ENCODE peak calls at places on chromosomes 6 and 20, in seven cellular contexts. P is AG04450, S is psoas muscle, U is right atrium auricular region, C is cardiac fibroblast, R is ovary, L is IMR-90. T is an unnamed sample.

GRCh38 chr6:53236241-53236640 is 87.6 kb upstream of the GCM1 start:
- DNase-seq in R (no peak), C (no peak), S (no peak), P (no peak), U (no peak), L (no peak), T (no peak)

GRCh38 chr6:33696538-33697518 is 14.7 kb downstream of the UQCC2 start:
- DNase-seq in L (peak), C (peak), S (peak), U (peak), R (peak), P (peak), T (no peak)

GRCh38 chr6:125791151-125791819 is 525 bp downstream of the NCOA7 start:
- DNase-seq in U (peak), S (no peak), P (no peak), L (peak), C (peak), R (no peak), T (peak)

GRCh38 chr6:164359036-164359435 is 944.5 kb downstream of the QKI start:
- DNase-seq in S (no peak), L (no peak), R (no peak), U (no peak), P (no peak), C (no peak), T (no peak)

GRCh38 chr6:156612361-156612760 is 164.8 kb upstream of the ARID1B start:
- DNase-seq in R (no peak), C (no peak), L (no peak), S (no peak), P (no peak), U (no peak), T (no peak)

GRCh38 chr6:15824851-15825250 is 162.0 kb upstream of the DTNBP1 start:
- DNase-seq in C (no peak), U (no peak), L (no peak), R (no peak), P (no peak), S (no peak), T (no peak)

GRCh38 chr6:157608221-157609075 is 214.6 kb upstream of the SNX9 start:
- DNase-seq in U (no peak), C (no peak), R (no peak), P (no peak), L (no peak), S (no peak), T (no peak)

GRCh38 chr6:33297956-33298772 is 578 bp downstream of the RGL2 start:
- DNase-seq in L (peak), P (no peak), U (peak), R (peak), S (peak), C (peak), T (peak)

GRCh38 chr6:89221971-89222887 is 5.1 kb upstream of the GABRR1 start:
- DNase-seq in S (no peak), R (no peak), U (no peak), P (no peak), L (no peak), C (no peak), T (no peak)

GRCh38 chr20:61477366-61477966 is 225.4 kb downstream of the CDH4 start:
- DNase-seq in P (no peak), C (no peak), L (no peak), R (no peak), U (no peak), S (no peak), T (no peak)

GRCh38 chr20:53925651-53926401 is 144.6 kb downstream of the BCAS1 start:
- DNase-seq in P (no peak), S (no peak), U (peak), L (no peak), C (no peak), R (no peak), T (no peak)
- H3K4me3 ChIP-seq in P (no peak), S (no peak), U (no peak), L (no peak), C (no peak), R (no peak), T (no peak)

GRCh38 chr20:19348582-19348981 is 136.1 kb downstream of the SLC24A3 start:
- DNase-seq in S (no peak), R (no peak), L (no peak), C (no peak), P (no peak), U (no peak), T (no peak)

GRCh38 chr20:19347943-19348456 is 135.6 kb downstream of the SLC24A3 start:
- DNase-seq in P (no peak), C (no peak), S (no peak), R (no peak), U (no peak), L (no peak), T (no peak)

GRCh38 chr20:19354950-19355349 is 142.5 kb downstream of the SLC24A3 start:
- DNase-seq in C (no peak), L (no peak), U (no peak), S (no peak), R (no peak), P (no peak), T (no peak)

GRCh38 chr20:19349879-19350278 is 137.4 kb downstream of the SLC24A3 start:
- DNase-seq in R (no peak), P (no peak), U (no peak), L (no peak), S (no peak), C (no peak), T (no peak)

GRCh38 chr20:19351542-19351941 is 139.1 kb downstream of the SLC24A3 start:
- DNase-seq in P (no peak), R (no peak), C (no peak), U (no peak), L (no peak), S (no peak), T (no peak)
- TF ChIP-seq CTCF in P (no peak), R (no peak), C (no peak), U (no peak), L (no peak), S (no peak), T (no peak)

DNA sequence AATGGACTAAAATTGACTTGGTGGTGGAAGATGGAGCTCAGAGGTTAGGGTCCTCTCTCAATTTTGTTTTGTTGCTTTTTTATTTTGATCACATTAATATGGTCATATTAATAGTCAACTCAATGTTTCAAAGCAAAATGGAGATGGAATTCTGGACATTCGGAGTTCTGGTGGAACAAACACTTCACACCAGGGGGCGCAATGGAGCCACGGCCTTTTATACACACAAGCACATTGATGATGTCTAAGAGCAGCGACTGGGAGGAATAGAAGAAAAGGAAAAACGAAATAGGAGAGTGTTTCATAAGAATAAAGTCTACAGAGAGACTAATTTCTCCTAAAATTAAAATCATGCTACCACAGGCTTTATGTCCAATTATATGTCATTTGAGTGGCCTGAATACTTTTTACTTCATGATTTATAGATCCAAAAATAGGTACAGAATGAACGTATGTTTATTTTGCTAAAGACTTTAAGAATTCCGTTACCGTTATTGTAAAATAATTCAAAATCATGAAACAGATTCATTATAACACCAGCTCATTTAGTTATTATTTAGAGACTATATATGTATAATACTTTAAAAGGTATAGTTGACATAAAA is 197.6 kb upstream of the SASH1 start:
- DNase-seq in P (peak), S (peak), C (peak), L (peak), R (peak), U (peak), T (no peak)
- H3K4me3 ChIP-seq in P (no peak), S (peak), C (no peak), L (no peak), R (no peak), U (no peak), T (peak)

GRCh38 chr20:52031574-52032303 is 159.8 kb downstream of the ZFP64 start:
- DNase-seq in R (peak), P (peak), C (peak), S (no peak), L (peak), U (no peak), T (no peak)

GRCh38 chr20:52033313-52033712 is 158.3 kb downstream of the ZFP64 start:
- DNase-seq in U (no peak), S (no peak), L (peak), P (no peak), R (no peak), C (no peak), T (no peak)

GRCh38 chr20:52035498-52035897 is 156.1 kb downstream of the ZFP64 start:
- DNase-seq in R (no peak), S (no peak), C (no peak), L (no peak), P (no peak), U (no peak), T (no peak)

GRCh38 chr20:52035977-52036376 is 155.6 kb downstream of the ZFP64 start:
- DNase-seq in P (no peak), U (no peak), C (no peak), R (no peak), S (no peak), L (no peak), T (no peak)

GRCh38 chr20:52031206-52031573 is 160.4 kb downstream of the ZFP64 start:
- DNase-seq in U (no peak), P (peak), L (peak), S (no peak), R (no peak), C (no peak), T (no peak)
- TF ChIP-seq CTCF in U (no peak), P (no peak), L (no peak), S (no peak), R (no peak), C (no peak), T (no peak)

DNA sequence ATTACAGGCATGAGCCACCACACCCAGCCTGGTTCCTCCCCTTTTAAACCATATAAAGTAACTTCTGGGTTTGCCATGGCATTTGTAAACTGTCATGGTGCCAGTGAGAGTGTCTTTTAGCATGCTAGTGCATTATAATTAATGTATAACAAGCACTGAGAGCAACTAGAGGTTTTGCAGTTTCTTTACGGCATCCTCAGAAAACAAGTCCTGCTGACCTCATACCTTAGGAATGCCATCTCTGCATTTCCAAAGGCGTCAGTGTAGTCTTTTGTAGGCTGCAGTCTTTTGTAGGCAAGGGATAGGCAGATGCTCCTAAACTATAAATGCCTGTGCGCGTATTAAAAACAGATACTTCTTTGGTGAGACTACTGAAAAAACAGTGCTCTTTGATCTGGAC is 75.0 kb upstream of the EZR start:
- DNase-seq in R (no peak), U (no peak), C (peak), S (no peak), L (peak), P (peak), T (no peak)
- H3K4me3 ChIP-seq in R (no peak), U (no peak), C (no peak), S (no peak), L (no peak), P (no peak), T (no peak)

DNA sequence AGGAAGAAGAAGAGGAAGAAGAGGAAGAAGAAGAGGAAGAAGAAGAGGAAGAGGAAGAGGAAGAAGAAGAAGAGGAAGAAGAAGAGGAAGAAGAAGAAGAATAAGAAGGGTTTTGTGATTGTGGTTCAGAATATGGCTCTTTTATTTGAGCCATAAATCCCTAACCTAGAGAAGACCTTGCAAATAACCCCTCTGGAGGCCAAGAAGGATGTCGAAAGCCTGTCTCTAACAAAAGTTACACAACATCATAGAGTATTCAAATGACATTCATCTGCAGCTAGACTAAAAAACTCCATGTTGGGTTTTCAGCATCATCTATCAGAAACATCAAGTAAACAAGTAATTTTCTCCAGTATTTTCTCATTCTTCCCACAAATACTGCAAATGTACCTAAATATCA is 100.9 kb downstream of the RNASET2 start:
- DNase-seq in L (no peak), P (no peak), C (no peak), U (no peak), S (no peak), R (no peak), T (no peak)
- TF ChIP-seq CTCF in L (no peak), P (no peak), C (no peak), U (no peak), S (no peak), R (no peak), T (no peak)

T was measured in coronary artery.